ENCODE peak calls at places on chromosome 13, in four cellular contexts. M is endodermal cell; U is activated CD8-positive, alpha-beta memory T cell treated with anti-CD3 and anti-CD28 coated beads, Interleukin-2, amount 50 U/mL, for 48 hours; K is activated T-cell treated with anti-CD3 and anti-CD28 coated beads, Interleukin-2, amount 50 U/mL, for 24 hours. B is an unnamed sample.

GRCh38 chr13:40191186-40191980 is 475.1 kb downstream of the FOXO1 start:
- DNase-seq in M (no peak), U (no peak), K (no peak), B (no peak)

GRCh38 chr13:110044521-110045200 is 258.3 kb upstream of the IRS2 start:
- DNase-seq in M (peak), U (no peak), K (no peak), B (no peak)

GRCh38 chr13:59621791-59622190 is 541.9 kb downstream of the DIAPH3 start:
- DNase-seq in M (no peak), U (no peak), K (no peak), B (no peak)

GRCh38 chr13:55244991-55245644 is 1895.6 kb upstream of the PRR20A start:
- DNase-seq in M (peak), U (no peak), K (no peak), B (peak)

GRCh38 chr13:27680465-27680864 is 58.8 kb downstream of the POLR1D start:
- DNase-seq in M (no peak), U (no peak), K (no peak), B (no peak)

GRCh38 chr13:109767023-109767422 is 19.4 kb downstream of the IRS2 start:
- DNase-seq in M (no peak), U (no peak), K (no peak), B (no peak)

GRCh38 chr13:58032676-58033440 is 401.3 kb downstream of the PCDH17 start:
- DNase-seq in M (no peak), U (no peak), K (no peak), B (no peak)

GRCh38 chr13:77749481-77749880 is 52.0 kb downstream of the SLAIN1 start:
- DNase-seq in M (no peak), U (no peak), K (no peak), B (no peak)

GRCh38 chr13:74128171-74128767 is 5.9 kb downstream of the KLF12 start:
- DNase-seq in M (no peak), U (no peak), K (no peak), B (no peak)

GRCh38 chr13:29547135-29547534 is 48.4 kb downstream of the SLC7A1 start:
- DNase-seq in M (no peak), U (no peak), K (no peak), B (no peak)

GRCh38 chr13:76016799-76017198 is 380.7 kb downstream of the LMO7 start:
- DNase-seq in M (peak), U (no peak), K (no peak), B (peak)

GRCh38 chr13:64538711-64539110 is 2691.4 kb downstream of the PCDH9 start:
- DNase-seq in M (no peak), U (no peak), K (no peak), B (no peak)

GRCh38 chr13:45314822-45315221 is 26.2 kb downstream of the TPT1 start:
- DNase-seq in M (no peak), U (no peak), K (no peak), B (no peak)

GRCh38 chr13:80217614-80218456 is 123.1 kb downstream of the SPRY2 start:
- DNase-seq in M (peak), U (no peak), K (no peak), B (peak)

GRCh38 chr13:51034906-51035305 is 76.2 kb downstream of the C13orf42 start:
- DNase-seq in M (peak), U (no peak), K (no peak), B (no peak)

GRCh38 chr13:36421447-36421846 is 10.8 kb upstream of the CCNA1 start:
- DNase-seq in M (no peak), U (no peak), K (no peak), B (no peak)

GRCh38 chr13:73146705-73147104 is 87.9 kb downstream of the KLF5 start:
- DNase-seq in M (no peak), U (no peak), K (no peak), B (no peak)

GRCh38 chr13:113838711-113839201 is 25.1 kb downstream of the GAS6 start:
- DNase-seq in M (no peak), U (no peak), K (no peak), B (no peak)

GRCh38 chr13:90396266-90396665 is 951.2 kb upstream of the MIR17HG start:
- DNase-seq in M (no peak), U (no peak), K (no peak), B (no peak)

GRCh38 chr13:44763604-44764311 is 187.6 kb upstream of the TSC22D1 start:
- DNase-seq in M (no peak), U (no peak), K (no peak), B (peak)

GRCh38 chr13:40992678-40993077 is 26.4 kb downstream of the ELF1 start:
- DNase-seq in M (no peak), U (no peak), K (no peak), B (no peak)

GRCh38 chr13:47069133-47069532 is 172.3 kb upstream of the HTR2A start:
- DNase-seq in M (no peak), U (no peak), K (no peak), B (no peak)

GRCh38 chr13:42891591-42891990 is 100.5 kb downstream of the EPSTI1 start:
- DNase-seq in M (no peak), U (no peak), K (no peak), B (no peak)

GRCh38 chr13:45325806-45326205 is 15.2 kb downstream of the TPT1 start:
- DNase-seq in M (no peak), U (no peak), K (no peak), B (no peak)

GRCh38 chr13:36030670-36031331 is 100.4 kb downstream of the DCLK1 start:
- DNase-seq in M (no peak), U (no peak), K (no peak), B (no peak)

GRCh38 chr13:29484236-29484635 is 111.3 kb downstream of the SLC7A1 start:
- DNase-seq in M (peak), U (no peak), K (no peak), B (no peak)

GRCh38 chr13:101649490-101650126 is 197.1 kb downstream of the ITGBL1 start:
- DNase-seq in M (no peak), U (no peak), K (no peak), B (no peak)

GRCh38 chr13:72314210-72314609 is 413.2 kb downstream of the MZT1 start:
- DNase-seq in M (no peak), U (no peak), K (no peak), B (no peak)

GRCh38 chr13:73765651-73766384 is 368.4 kb downstream of the KLF12 start:
- DNase-seq in M (peak), U (peak), K (peak), B (peak)